ENCODE peak calls at places on chromosomes 11 and 22, in eight cellular contexts. K, A, J, Y, V, T, W and Q are unnamed samples.

GRCh38 chr11:124194696-124195418 is 11.7 kb downstream of the OR10D3 start:
- DNase-seq in K (no peak), A (no peak), J (peak; percentile 39), Y (no peak), V (peak; percentile 60), T (peak; percentile 33), W (peak; percentile 80), Q (no peak)

GRCh38 chr11:130243816-130244215 is 70.9 kb downstream of the ZBTB44 start:
- DNase-seq in K (no peak), A (no peak), J (no peak), Y (no peak), V (no peak), T (no peak), W (no peak), Q (no peak)

GRCh38 chr11:87719311-87720073 is 455.8 kb downstream of the RAB38 start:
- DNase-seq in K (no peak), A (no peak), J (no peak), Y (no peak), V (no peak), T (no peak), W (no peak), Q (no peak)

GRCh38 chr11:44899959-44900358 is 50.7 kb downstream of the TP53I11 start:
- DNase-seq in K (no peak), A (no peak), J (no peak), Y (no peak), V (no peak), T (no peak), W (peak; percentile 83), Q (no peak)

GRCh38 chr11:120228794-120229384 is 11.1 kb upstream of the POU2F3 start:
- DNase-seq in K (no peak), A (no peak), J (no peak), Y (no peak), V (no peak), T (no peak), W (peak; percentile 57), Q (no peak)

GRCh38 chr11:940496-941135 is 14.9 kb downstream of the AP2A2 start:
- DNase-seq in K (no peak), A (no peak), J (no peak), Y (no peak), V (no peak), T (no peak), W (no peak), Q (no peak)

GRCh38 chr11:119729581-119730346 is 764 bp upstream of the NECTIN1 start:
- DNase-seq in K (peak; percentile 81), A (no peak), J (peak; percentile 52), Y (peak; percentile 85), V (peak; percentile 38), T (no peak), W (peak; percentile 60), Q (peak; percentile 68)

GRCh38 chr22:50218996-50219727 is 18.4 kb downstream of the SELENOO start:
- DNase-seq in K (peak; percentile 97), A (no peak), J (peak; percentile 98), Y (peak; percentile 74), V (peak; percentile 81), T (no peak), W (peak; percentile 77), Q (peak; percentile 97)

DNA sequence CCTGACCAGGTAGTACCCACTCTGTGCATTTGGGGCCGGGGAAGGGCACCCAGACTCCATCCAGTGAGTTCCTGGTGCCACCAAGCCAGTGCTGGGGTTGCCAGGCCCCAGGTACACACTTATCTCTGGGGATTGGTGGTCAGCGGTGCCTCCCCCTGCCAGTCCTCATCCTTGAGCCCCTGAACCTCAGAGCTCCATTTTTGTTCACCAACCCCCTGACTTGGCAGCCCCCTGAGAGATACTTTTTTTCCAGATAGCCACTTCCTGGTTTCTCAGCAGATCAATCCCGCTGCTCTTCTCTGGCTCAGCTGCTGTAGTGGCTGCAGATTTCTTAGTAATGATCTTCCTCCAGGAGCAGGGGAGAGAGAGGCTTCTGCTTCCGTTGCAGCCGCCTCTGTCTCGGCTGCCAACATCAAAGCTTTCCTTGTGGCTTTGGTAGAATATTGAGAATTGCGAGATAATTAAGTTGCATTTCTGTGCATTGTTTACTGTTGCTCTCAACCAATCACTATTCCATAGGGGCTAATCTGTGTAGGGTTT is 92.0 kb downstream of the PKNOX2 start:
- DNase-seq in K (no peak), A (no peak), J (no peak), Y (no peak), V (no peak), T (no peak), W (no peak), Q (no peak)
- TF ChIP-seq POLR2AphosphoS5 in K (no peak), A (no peak), J (no peak), Y (no peak), V (no peak), T (no peak), W (no peak), Q (no peak)

DNA sequence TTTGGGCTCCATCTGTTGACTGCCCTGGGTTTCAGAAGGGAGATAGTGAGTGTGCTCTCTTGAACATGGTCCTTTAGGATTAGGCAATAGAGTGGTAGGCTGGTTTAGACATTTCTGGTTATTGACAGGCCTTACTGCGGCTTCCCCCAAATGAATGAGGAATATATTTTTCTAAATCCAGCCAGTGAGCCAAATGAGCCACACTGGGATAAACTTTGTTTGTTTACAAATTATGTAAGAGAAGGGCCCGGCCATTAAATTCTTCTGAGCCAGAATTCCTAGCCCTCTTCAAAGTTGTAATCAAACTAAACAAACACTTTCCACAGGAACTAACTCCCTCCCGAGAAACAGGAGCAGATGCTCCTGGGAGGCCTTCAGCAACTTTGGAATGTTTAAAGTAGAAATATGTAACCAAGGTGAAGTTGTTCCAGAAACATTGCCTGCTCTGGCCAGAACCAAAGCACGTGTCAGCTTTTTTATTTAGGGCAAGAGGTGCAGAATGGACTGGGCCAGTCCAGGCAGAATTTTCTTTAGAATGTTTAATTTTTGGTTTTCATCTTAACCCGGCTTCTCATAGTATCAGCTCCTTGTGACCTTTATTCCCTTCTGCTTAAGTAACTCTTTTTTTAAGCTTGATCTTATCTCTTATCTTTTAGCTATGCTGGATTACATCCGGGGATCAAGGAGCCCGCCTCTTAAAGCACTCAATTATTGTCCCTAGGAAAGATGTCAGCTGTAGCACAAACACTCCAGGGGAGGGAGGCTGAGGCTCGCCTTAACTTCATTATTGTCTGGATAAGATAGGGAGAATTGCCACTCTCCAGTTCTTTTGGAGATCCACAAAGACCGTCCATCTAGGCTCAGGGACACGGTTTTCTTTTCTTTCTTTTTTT is 28.7 kb downstream of the ZNRF3 start:
- DNase-seq in K (peak; percentile 68), A (no peak), J (no peak), Y (no peak), V (no peak), T (no peak), W (no peak), Q (peak; percentile 42)
- TF ChIP-seq CTCF in K (no peak), A (no peak), J (no peak), Y (no peak), V (no peak), T (no peak), W (no peak), Q (no peak)

GRCh38 chr22:22662095-22662494 is 17.7 kb downstream of the GGTLC2 start:
- DNase-seq in K (no peak), A (no peak), J (no peak), Y (no peak), V (no peak), T (no peak), W (no peak), Q (no peak)

GRCh38 chr22:22661275-22661674 is 16.9 kb downstream of the GGTLC2 start:
- DNase-seq in K (no peak), A (no peak), J (no peak), Y (no peak), V (no peak), T (no peak), W (no peak), Q (no peak)

GRCh38 chr22:22667966-22668880 is 23.8 kb downstream of the GGTLC2 start:
- DNase-seq in K (no peak), A (no peak), J (no peak), Y (no peak), V (no peak), T (no peak), W (peak; percentile 5), Q (no peak)

GRCh38 chr22:22666307-22667091 is 22.1 kb downstream of the GGTLC2 start:
- DNase-seq in K (no peak), A (no peak), J (peak; percentile 38), Y (no peak), V (peak; percentile 35), T (peak; percentile 2), W (peak; percentile 68), Q (no peak)

DNA sequence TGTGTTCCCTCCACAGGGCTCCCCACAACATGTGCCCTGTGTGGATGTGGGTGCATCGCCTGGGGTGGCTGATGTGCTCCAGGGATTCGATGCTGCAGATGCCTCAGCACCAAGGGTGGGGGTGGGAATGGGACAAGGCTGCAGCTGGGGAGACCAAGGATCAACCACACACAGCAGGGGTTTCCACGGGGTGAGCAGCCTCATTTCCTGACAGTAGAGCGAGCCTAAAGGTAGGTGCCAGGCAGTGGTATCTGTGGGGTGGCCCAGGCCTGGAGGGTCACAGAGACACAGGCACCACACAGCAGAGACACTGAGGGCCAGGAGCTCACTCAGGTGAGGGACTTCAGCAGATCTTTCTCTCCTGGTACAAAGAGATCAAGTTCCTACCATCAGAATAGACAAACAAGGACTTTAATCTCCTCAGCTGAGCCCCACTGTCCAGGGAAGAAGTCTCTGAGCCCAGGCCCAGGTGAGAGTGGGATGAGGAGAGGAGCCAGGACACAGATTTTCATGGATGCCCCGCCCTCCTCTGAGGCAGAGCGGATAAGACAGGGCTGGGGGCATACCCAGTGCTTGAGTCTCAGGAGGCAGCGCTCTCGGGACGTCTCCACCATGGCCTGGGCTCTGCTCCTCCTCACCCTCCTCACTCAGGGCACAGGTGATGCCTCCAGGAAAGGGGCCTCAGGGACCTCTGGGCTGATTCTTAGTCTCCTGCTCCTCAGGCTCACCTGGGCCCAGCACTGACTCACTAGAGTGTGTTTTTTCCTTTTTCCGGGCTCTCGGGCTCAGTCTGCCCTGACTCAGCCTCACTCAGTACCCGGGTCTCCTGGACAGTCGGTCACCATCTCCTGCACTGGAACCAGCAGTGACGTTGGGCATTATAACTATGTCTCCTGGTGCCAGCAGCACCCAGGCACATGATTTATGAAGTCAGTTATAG is 19.7 kb downstream of the GGTLC2 start:
- DNase-seq in K (no peak), A (no peak), J (no peak), Y (no peak), V (no peak), T (no peak), W (no peak), Q (no peak)
- H3K27ac ChIP-seq in K (no peak overlapping the region), A (no peak overlapping the region), J (no peak overlapping the region), Y (no peak overlapping the region), V (no peak overlapping the region), T (no peak overlapping the region), W (no peak overlapping the region), Q (no peak overlapping the region)

GRCh38 chr11:65891180-65892136 is 985 bp downstream of the CCDC85B start:
- DNase-seq in K (peak; percentile 81), A (no peak), J (no peak), Y (no peak), V (no peak), T (no peak), W (peak; percentile 83), Q (no peak)

GRCh38 chr11:65890324-65891179 is at the start of gene CCDC85B:
- DNase-seq in K (peak; percentile 100), A (no peak), J (peak; percentile 99), Y (peak; percentile 99), V (peak; percentile 97), T (no peak), W (peak; percentile 94), Q (peak; percentile 98)

GRCh38 chr11:65894034-65894591 is 3.6 kb downstream of the CCDC85B start:
- DNase-seq in K (no peak), A (no peak), J (no peak), Y (no peak), V (peak; percentile 69), T (no peak), W (no peak), Q (no peak)

GRCh38 chr11:65895482-65895981 is 4.7 kb downstream of the FOSL1 start:
- DNase-seq in K (no peak), A (no peak), J (no peak), Y (no peak), V (no peak), T (no peak), W (no peak), Q (no peak)

GRCh38 chr11:65892661-65893317 is 2.3 kb downstream of the CCDC85B start:
- DNase-seq in K (no peak), A (no peak), J (no peak), Y (no peak), V (no peak), T (no peak), W (no peak), Q (no peak)
- TF ChIP-seq POLR2AphosphoS5 in K (no peak), A (no peak), J (no peak), Y (no peak), V (peak; percentile 57), T (peak; percentile 70), W (no peak), Q (no peak)